ENCODE peak calls at places on chromosomes 1 and 21, in four cellular contexts. H is heart left ventricle, E is endodermal cell, L is heart right ventricle. I is an unnamed sample.

GRCh38 chr1:26520339-26520738 is 9.2 kb upstream of the RPS6KA1 start:
- DNase-seq in H (no peak), E (no peak), L (no peak), I (no peak)

GRCh38 chr1:93704063-93704462 is 22.4 kb upstream of the BCAR3 start:
- DNase-seq in H (no peak), E (no peak), L (no peak), I (no peak)

GRCh38 chr1:48530727-48531351 is 58.8 kb upstream of the SPATA6 start:
- DNase-seq in H (no peak), E (peak; percentile 99), L (peak; percentile 16), I (peak; percentile 45)

GRCh38 chr1:10415211-10415930 is 14.9 kb upstream of the CENPS start:
- DNase-seq in H (no peak), E (peak; percentile 80), L (no peak), I (no peak)

GRCh38 chr1:52551476-52552235 is 1.2 kb downstream of the TUT4 start:
- DNase-seq in H (no peak), E (peak; percentile 52), L (no peak), I (no peak)

GRCh38 chr1:6001992-6002576 is 9.9 kb upstream of the NPHP4 start:
- DNase-seq in H (peak; percentile 76), E (no peak), L (peak; percentile 66), I (peak; percentile 61)

GRCh38 chr1:100775483-100775882 is 55.9 kb downstream of the VCAM1 start:
- DNase-seq in H (no peak), E (no peak), L (no peak), I (no peak)

GRCh38 chr1:196997428-196997827 is 20.1 kb downstream of the CFHR5 start:
- DNase-seq in H (no peak), E (no peak), L (no peak), I (no peak)

GRCh38 chr21:37636152-37636860 is 269.7 kb downstream of the DYRK1A start:
- DNase-seq in H (no peak), E (no peak), L (no peak), I (no peak)

GRCh38 chr1:173202430-173203145 is 4.5 kb downstream of the TNFSF4 start:
- DNase-seq in H (no peak), E (peak; percentile 57), L (no peak), I (peak; percentile 63)

GRCh38 chr1:10965621-10966226 is 46.7 kb upstream of the TARDBP start:
- DNase-seq in H (peak; percentile 38), E (peak; percentile 38), L (no peak), I (peak; percentile 52)

GRCh38 chr1:200738348-200738732 is 353 bp upstream of the CAMSAP2 start:
- DNase-seq in H (no peak), E (no peak), L (no peak), I (no peak)

GRCh38 chr1:206457408-206457807 is 12.9 kb upstream of the IKBKE start:
- DNase-seq in H (peak; percentile 33), E (no peak), L (no peak), I (no peak)

GRCh38 chr1:203796223-203796747 is 862 bp downstream of the ZBED6 start:
- DNase-seq in H (no peak), E (peak; percentile 74), L (no peak), I (peak; percentile 19)

GRCh38 chr1:116763116-116763786 is 9.0 kb downstream of the CD2 start:
- DNase-seq in H (no peak), E (no peak), L (no peak), I (no peak)

GRCh38 chr1:117241512-117241911 is 30.8 kb upstream of the VTCN1 start:
- DNase-seq in H (no peak), E (no peak), L (no peak), I (no peak)

GRCh38 chr1:206734499-206735142 is 36.0 kb upstream of the IL19 start:
- DNase-seq in H (no peak), E (peak; percentile 93), L (peak; percentile 37), I (peak; percentile 69)

GRCh38 chr1:82453511-82454185 is 652.9 kb downstream of the ADGRL2 start:
- DNase-seq in H (no peak), E (no peak), L (no peak), I (no peak)

GRCh38 chr21:46052703-46053651 is 44.9 kb upstream of the COL6A2 start:
- DNase-seq in H (no peak), E (no peak), L (no peak), I (no peak)

GRCh38 chr1:50981741-50982140 is 11.7 kb downstream of the CDKN2C start:
- DNase-seq in H (no peak), E (no peak), L (no peak), I (no peak)

GRCh38 chr1:5718716-5719632 is 273.3 kb downstream of the NPHP4 start:
- DNase-seq in H (no peak), E (peak; percentile 87), L (no peak), I (no peak)

GRCh38 chr1:3018576-3018975 is 2.7 kb upstream of the ACTRT2 start:
- DNase-seq in H (peak; percentile 12), E (no peak), L (no peak), I (no peak)

GRCh38 chr1:5245348-5245747 is 590.9 kb downstream of the AJAP1 start:
- DNase-seq in H (no peak), E (no peak), L (no peak), I (no peak)

GRCh38 chr1:10283318-10283984 is 73.1 kb downstream of the KIF1B start:
- DNase-seq in H (no peak), E (no peak), L (no peak), I (no peak)

GRCh38 chr1:184399192-184399847 is 12.5 kb downstream of the C1orf21 start:
- DNase-seq in H (no peak), E (no peak), L (no peak), I (no peak)

GRCh38 chr1:4631321-4631720 is 23.1 kb upstream of the AJAP1 start:
- DNase-seq in H (no peak), E (no peak), L (no peak), I (no peak)

GRCh38 chr1:43074244-43074643 is 97.8 kb downstream of the EBNA1BP2 start:
- DNase-seq in H (no peak), E (peak; percentile 70), L (no peak), I (no peak)

GRCh38 chr1:243850013-243850367 is at the start of gene AKT3:
- DNase-seq in H (no peak), E (peak; percentile 93), L (no peak), I (no peak)

GRCh38 chr1:41846595-41846994 is 72.1 kb downstream of the HIVEP3 start:
- DNase-seq in H (no peak), E (no peak), L (no peak), I (no peak)

GRCh38 chr1:183094376-183094775 is 71.2 kb downstream of the LAMC1 start:
- DNase-seq in H (no peak), E (no peak), L (no peak), I (no peak)

GRCh38 chr1:205484985-205485967 is 19.2 kb upstream of the CDK18 start:
- DNase-seq in H (peak; percentile 42), E (peak; percentile 92), L (peak; percentile 46), I (peak; percentile 76)

GRCh38 chr1:175209493-175209921 is 16.9 kb upstream of the KIAA0040 start:
- DNase-seq in H (no peak), E (no peak), L (no peak), I (no peak)

GRCh38 chr1:233707906-233708292 is 94.0 kb downstream of the KCNK1 start:
- DNase-seq in H (no peak), E (no peak), L (no peak), I (no peak)

GRCh38 chr1:224739997-224740687 is 124.0 kb downstream of the CNIH3 start:
- DNase-seq in H (no peak), E (no peak), L (no peak), I (no peak)

GRCh38 chr1:233075045-233075444 is 124.6 kb downstream of the NTPCR start:
- DNase-seq in H (no peak), E (no peak), L (no peak), I (no peak)

GRCh38 chr1:45569571-45569961 is 14.3 kb upstream of the NASP start:
- DNase-seq in H (no peak), E (no peak), L (no peak), I (no peak)
- H3K4me1 ChIP-seq in H (peaks cover 5% of the 10 kb centered on the region), E (peaks cover 8% of the 10 kb centered on the region), L (peaks cover 5% of the 10 kb centered on the region), I (no peaks in the 10 kb centered on the region)

GRCh38 chr1:44679468-44679867 is 5.0 kb downstream of the ARMH1 start:
- DNase-seq in H (no peak), E (no peak), L (no peak), I (no peak)
- H3K27ac ChIP-seq in H (no peak overlapping the region), E (no peak overlapping the region), L (no peak overlapping the region), I (no peak overlapping the region)

DNA sequence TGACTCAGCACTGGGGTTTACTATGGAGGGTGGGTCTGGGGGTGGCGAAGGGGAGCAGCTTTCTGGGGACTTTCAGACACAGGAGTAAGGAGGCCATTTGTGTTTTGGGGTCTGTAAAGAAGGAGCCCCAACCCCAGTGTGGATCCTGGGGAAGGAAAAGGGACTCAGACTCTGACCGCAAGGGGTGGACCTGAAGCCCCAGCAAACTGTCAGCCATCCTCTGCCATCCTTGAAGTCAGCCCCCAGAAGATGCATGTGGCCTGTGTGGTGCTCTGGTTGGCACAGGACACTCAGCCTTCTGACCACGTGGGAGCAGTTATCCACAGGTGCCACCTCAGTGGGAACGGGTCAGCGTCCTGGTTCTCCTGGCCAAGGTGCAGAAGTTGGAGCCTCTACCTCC is 26.0 kb upstream of the EPS8L3 start:
- DNase-seq in H (no peak), E (no peak), L (no peak), I (no peak)
- H3K4me1 ChIP-seq in H (peaks cover 44% of the 10 kb centered on the region), E (no peaks in the 10 kb centered on the region), L (peaks cover 48% of the 10 kb centered on the region), I (peaks cover 30% of the 10 kb centered on the region)

DNA sequence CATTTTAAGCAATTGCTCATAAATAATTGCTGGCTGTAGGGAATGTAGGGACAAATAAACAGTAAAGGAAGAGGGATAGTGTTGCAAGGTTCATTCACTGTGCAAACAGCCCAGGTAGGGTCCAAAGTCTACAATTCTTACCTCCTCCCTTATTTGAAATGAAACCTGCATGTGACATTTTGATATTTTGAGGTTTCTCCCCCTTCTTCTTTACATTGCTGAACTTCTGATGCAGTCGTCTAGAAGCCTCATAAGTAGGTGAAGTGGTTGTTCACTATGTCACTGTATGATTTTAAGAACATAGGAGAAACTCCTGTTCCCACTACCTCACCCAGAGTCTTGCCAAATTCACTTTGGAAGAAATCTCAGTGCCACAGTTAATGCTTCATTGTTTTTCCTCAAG is 16.1 kb downstream of the F5 start:
- DNase-seq in H (no peak), E (no peak), L (no peak), I (no peak)
- H3K27ac ChIP-seq in H (no peak overlapping the region), E (no peak overlapping the region), L (no peak overlapping the region), I (no peak overlapping the region)

DNA sequence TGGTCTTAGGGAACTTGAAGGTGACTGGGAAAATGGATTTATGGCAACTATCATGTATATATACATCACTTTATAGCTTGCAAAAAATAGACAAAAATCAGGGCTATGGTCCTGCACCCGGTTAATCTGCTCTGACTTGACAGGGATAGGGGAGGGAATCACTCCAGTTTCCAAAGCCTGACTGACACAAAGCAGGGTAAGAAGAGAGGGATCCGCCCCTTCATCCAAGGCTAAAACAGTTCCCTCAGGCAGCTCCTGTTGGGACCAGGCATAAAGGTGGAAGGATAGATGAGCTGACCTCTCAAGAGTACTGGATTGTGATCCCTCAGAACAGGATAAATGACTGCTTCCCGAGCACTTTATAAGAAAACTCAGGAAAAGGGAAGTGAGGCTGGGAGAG is 1.4 kb downstream of the PBXIP1 start:
- DNase-seq in H (no peak), E (no peak), L (no peak), I (no peak)
- H3K4me1 ChIP-seq in H (peaks cover 22% of the 10 kb centered on the region), E (peaks cover 19% of the 10 kb centered on the region), L (peaks cover 33% of the 10 kb centered on the region), I (peaks cover 44% of the 10 kb centered on the region)

DNA sequence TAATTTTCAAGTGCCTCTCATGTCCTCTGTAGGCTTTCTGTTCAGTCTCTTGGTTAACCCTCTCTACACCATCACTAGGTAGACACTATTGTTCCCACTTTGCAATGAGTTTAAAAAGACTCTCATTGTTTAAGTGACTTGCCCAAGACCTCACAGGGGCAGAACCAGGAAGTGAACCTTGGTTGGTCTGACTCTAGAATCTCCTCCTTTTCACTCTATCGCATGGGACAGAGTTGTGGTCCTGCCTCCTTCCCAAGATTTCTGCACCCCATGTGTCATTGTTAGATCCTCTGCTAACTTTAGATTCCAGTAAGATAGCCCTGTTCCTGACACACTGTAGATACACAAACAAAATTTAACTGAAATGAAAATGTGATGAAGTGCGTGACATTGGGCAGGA is 481.7 kb upstream of the USP24 start:
- DNase-seq in H (no peak), E (no peak), L (no peak), I (no peak)
- H3K27ac ChIP-seq in H (peak overlapping the region; percentile 46), E (no peak overlapping the region), L (peak overlapping the region; percentile 10), I (no peak overlapping the region)

I was measured in body of pancreas.